ENCODE peak calls at places on chromosomes 1 and 21, in eight cellular contexts. L is PC-3, I is neural progenitor cell, Z is hepatocyte, D is SK-N-SH, U is MM.1S, M is GM23248, W is HCT116. Q is an unnamed sample.

GRCh38 chr1:186636786-186637185 is 43.4 kb downstream of the PTGS2 start:
- DNase-seq in L (peak; percentile 13), I (no peak), Z (no peak), D (no peak), U (no peak), M (no peak), W (no peak), Q (no peak)

GRCh38 chr1:245353411-245353810 is 198.6 kb downstream of the KIF26B start:
- DNase-seq in L (no peak), I (no peak), Z (no peak), D (no peak), U (no peak), M (no peak), W (no peak), Q (no peak)

GRCh38 chr21:42722808-42723470 is 69.5 kb downstream of the PDE9A start:
- DNase-seq in L (no peak), I (no peak), Z (no peak), D (no peak), U (no peak), M (no peak), W (no peak), Q (no peak)

GRCh38 chr1:229410692-229411433 is 23.0 kb downstream of the ACTA1 start:
- DNase-seq in L (peak; percentile 72), I (peak; percentile 56), Z (peak; percentile 87), D (peak; percentile 86), U (peak; percentile 38), M (peak; percentile 80), W (no peak), Q (no peak)

GRCh38 chr1:201214461-201214860 is 23.8 kb downstream of the IGFN1 start:
- DNase-seq in L (peak; percentile 40), I (peak; percentile 29), Z (no peak), D (no peak), U (no peak), M (peak; percentile 17), W (no peak), Q (no peak)

GRCh38 chr1:29500651-29501050 is 264.3 kb downstream of the PTPRU start:
- DNase-seq in L (no peak), I (no peak), Z (no peak), D (no peak), U (no peak), M (no peak), W (no peak), Q (no peak)

GRCh38 chr1:151312439-151313225 is 14.6 kb downstream of the PI4KB start:
- DNase-seq in L (peak; percentile 83), I (no peak), Z (no peak), D (no peak), U (no peak), M (peak; percentile 57), W (no peak), Q (no peak)

GRCh38 chr1:29685387-29685786 is 449.1 kb downstream of the PTPRU start:
- DNase-seq in L (no peak), I (no peak), Z (no peak), D (no peak), U (no peak), M (no peak), W (no peak), Q (no peak)

GRCh38 chr1:64282353-64282752 is 78.9 kb downstream of the UBE2U start:
- DNase-seq in L (peak; percentile 92), I (peak; percentile 23), Z (peak; percentile 71), D (peak; percentile 89), U (no peak), M (no peak), W (no peak), Q (no peak)

GRCh38 chr1:183278736-183279591 is 92.9 kb downstream of the LAMC2 start:
- DNase-seq in L (peak; percentile 78), I (no peak), Z (no peak), D (no peak), U (no peak), M (peak; percentile 89), W (no peak), Q (no peak)

GRCh38 chr1:245888809-245889208 is 618.3 kb downstream of the SMYD3 start:
- DNase-seq in L (peak; percentile 77), I (peak; percentile 61), Z (peak; percentile 49), D (no peak), U (no peak), M (peak; percentile 46), W (peak; percentile 23), Q (peak; percentile 51)

GRCh38 chr1:11620405-11620804 is 33.8 kb downstream of the FBXO2 start:
- DNase-seq in L (no peak), I (no peak), Z (no peak), D (no peak), U (no peak), M (no peak), W (no peak), Q (no peak)

GRCh38 chr1:43367026-43367903 is 546 bp downstream of the ELOVL1 start:
- DNase-seq in L (peak; percentile 75), I (peak; percentile 45), Z (peak; percentile 56), D (peak; percentile 74), U (peak; percentile 7), M (peak; percentile 74), W (peak; percentile 46), Q (peak; percentile 43)

GRCh38 chr1:56029329-56030003 is 549.9 kb downstream of the PLPP3 start:
- DNase-seq in L (peak; percentile 12), I (no peak), Z (peak; percentile 51), D (no peak), U (no peak), M (no peak), W (no peak), Q (no peak)

GRCh38 chr1:48675251-48675650 is 101.4 kb downstream of the BEND5 start:
- DNase-seq in L (no peak), I (no peak), Z (no peak), D (no peak), U (no peak), M (no peak), W (no peak), Q (no peak)

GRCh38 chr1:94863919-94864318 is 43.8 kb downstream of the SLC44A3 start:
- DNase-seq in L (peak; percentile 89), I (no peak), Z (peak; percentile 82), D (no peak), U (no peak), M (peak; percentile 96), W (peak; percentile 78), Q (no peak)

GRCh38 chr1:12811409-12811784 is 19.8 kb downstream of the PRAMEF11 start:
- DNase-seq in L (peak; percentile 20), I (no peak), Z (no peak), D (no peak), U (no peak), M (peak; percentile 74), W (no peak), Q (no peak)

GRCh38 chr1:12809933-12810332 is 18.7 kb downstream of the PRAMEF1 start:
- DNase-seq in L (no peak), I (no peak), Z (no peak), D (no peak), U (no peak), M (no peak), W (no peak), Q (no peak)

GRCh38 chr1:12810691-12811408 is 19.7 kb downstream of the PRAMEF1 start:
- DNase-seq in L (peak; percentile 6), I (no peak), Z (no peak), D (no peak), U (no peak), M (peak; percentile 67), W (no peak), Q (no peak)
- H3K9me3 ChIP-seq in L (no peaks in the 10 kb centered on the region), I (no peaks in the 10 kb centered on the region), Z (no peaks in the 10 kb centered on the region), D (no peaks in the 10 kb centered on the region), U (no peaks in the 10 kb centered on the region), M (no peaks in the 10 kb centered on the region), W (no peaks in the 10 kb centered on the region), Q (no peaks in the 10 kb centered on the region)

GRCh38 chr1:32063261-32063681 is 9.5 kb upstream of the TMEM39B start:
- DNase-seq in L (peak; percentile 63), I (no peak), Z (peak; percentile 60), D (peak; percentile 55), U (peak; percentile 41), M (peak; percentile 76), W (peak; percentile 32), Q (peak; percentile 61)
- H3K4me1 ChIP-seq in L (peaks cover 18% of the 10 kb centered on the region), I (peaks cover 2% of the 10 kb centered on the region), Z (peaks cover 13% of the 10 kb centered on the region), D (peaks cover 12% of the 10 kb centered on the region), U (peaks cover 12% of the 10 kb centered on the region), M (peaks cover 25% of the 10 kb centered on the region), W (peaks cover 31% of the 10 kb centered on the region), Q (peaks cover 6% of the 10 kb centered on the region)

GRCh38 chr1:181386951-181387350 is 96.4 kb upstream of the CACNA1E start:
- DNase-seq in L (no peak), I (no peak), Z (no peak), D (no peak), U (no peak), M (no peak), W (no peak), Q (no peak)
- TF ChIP-seq EZH2phosphoT487 in L (no peak), I (no peak), Z (no peak), D (no peak), U (no peak), M (no peak), W (no peak), Q (no peak)

GRCh38 chr1:227654858-227655752 is 80.0 kb downstream of the JMJD4 start:
- DNase-seq in L (peak; percentile 9), I (no peak), Z (no peak), D (no peak), U (no peak), M (no peak), W (no peak), Q (peak; percentile 10)
- H3K9me3 ChIP-seq in L (peaks cover 94% of the 10 kb centered on the region), I (peaks cover 94% of the 10 kb centered on the region), Z (peaks cover 100% of the 10 kb centered on the region), D (peaks cover 96% of the 10 kb centered on the region), U (peaks cover 8% of the 10 kb centered on the region), M (peaks cover 39% of the 10 kb centered on the region), W (peaks cover 43% of the 10 kb centered on the region), Q (peaks cover 93% of the 10 kb centered on the region)

GRCh38 chr1:193634876-193635275 is 448.5 kb upstream of the B3GALT2 start:
- DNase-seq in L (no peak), I (no peak), Z (no peak), D (no peak), U (no peak), M (no peak), W (no peak), Q (no peak)
- H3K4me1 ChIP-seq in L (no peaks in the 10 kb centered on the region), I (no peaks in the 10 kb centered on the region), Z (no peaks in the 10 kb centered on the region), D (no peaks in the 10 kb centered on the region), U (no peaks in the 10 kb centered on the region), M (no peaks in the 10 kb centered on the region), W (no peaks in the 10 kb centered on the region), Q (no peaks in the 10 kb centered on the region)

GRCh38 chr1:215267495-215267894 is 185.0 kb downstream of the KCNK2 start:
- DNase-seq in L (peak; percentile 59), I (no peak), Z (no peak), D (no peak), U (no peak), M (no peak), W (no peak), Q (no peak)

GRCh38 chr1:215262106-215262505 is 179.6 kb downstream of the KCNK2 start:
- DNase-seq in L (no peak), I (no peak), Z (no peak), D (no peak), U (no peak), M (no peak), W (no peak), Q (no peak)

GRCh38 chr1:215263636-215264035 is 181.1 kb downstream of the KCNK2 start:
- DNase-seq in L (no peak), I (no peak), Z (no peak), D (no peak), U (no peak), M (peak; percentile 41), W (no peak), Q (no peak)

GRCh38 chr1:215260711-215261110 is 178.2 kb downstream of the KCNK2 start:
- DNase-seq in L (no peak), I (no peak), Z (no peak), D (no peak), U (no peak), M (no peak), W (no peak), Q (no peak)

GRCh38 chr1:215264649-215265048 is 182.1 kb downstream of the KCNK2 start:
- DNase-seq in L (no peak), I (no peak), Z (no peak), D (no peak), U (no peak), M (no peak), W (no peak), Q (no peak)
- TF ChIP-seq EZH2phosphoT487 in L (no peak), I (no peak), Z (no peak), D (no peak), U (no peak), M (no peak), W (no peak), Q (no peak)